ENCODE peak calls at places on chromosomes 4 and X, in ten cellular contexts. B is NT2/D1; N is stimulated activated effector memory CD8-positive, alpha-beta T cell treated with anti-CD3 and anti-CD28 coated beads, Interleukin-12 subunit alpha, Interleukin-12 subunit beta, amount 100 ng/mL, for 72 hours; T is stimulated activated CD8-positive, alpha-beta memory T cell treated with anti-CD3 and anti-CD28 coated beads, Interleukin-4, amount 100 ng/mL, for 24 hours; J is SK-N-SH; E is A172; V is SIG-M5; O is ELR; S is pancreas; Y is NCI-H1694 treated with DMSO at 0.1 percent for 48 hours. R is an unnamed sample.
A peak's percentile ranks its signal among the peaks of the same experiment; 100 is the strongest.

GRCh38 chr4:186570193-186570996 is 15.0 kb upstream of the MTNR1A start:
- DNase-seq in N (no peak), T (no peak), O (peak; percentile 29), B (no peak), Y (no peak), J (no peak), S (peak; percentile 60), E (peak; percentile 23), V (no peak), R (no peak)

GRCh38 chr4:89708903-89709361 is 128.0 kb downstream of the SNCA start:
- DNase-seq in Y (no peak), J (no peak), B (no peak), V (no peak), N (no peak), S (no peak), E (peak; percentile 0), O (no peak), T (no peak), R (no peak)

GRCh38 chr4:124262211-124263179 is 450.0 kb downstream of the ANKRD50 start:
- DNase-seq in E (peak; percentile 60), J (peak; percentile 49), V (peak; percentile 5), B (peak; percentile 43), Y (peak; percentile 22), N (no peak), S (peak; percentile 72), T (no peak), O (peak; percentile 77), R (peak; percentile 0)

GRCh38 chrX:118480172-118480571 is 15.4 kb upstream of the DOCK11 start:
- DNase-seq in T (no peak), N (no peak), V (no peak), B (no peak), O (no peak), E (no peak), S (no peak), J (no peak), Y (no peak), R (no peak)

GRCh38 chrX:154304901-154305300 is 9.3 kb downstream of the TKTL1 start:
- DNase-seq in E (no peak), V (no peak), N (no peak), T (no peak), B (no peak), Y (no peak), O (no peak), J (no peak), S (no peak), R (no peak)

GRCh38 chr4:4981427-4981826 is 37.8 kb downstream of the CYTL1 start:
- DNase-seq in O (no peak), N (no peak), B (no peak), T (no peak), J (no peak), S (no peak), Y (no peak), E (no peak), V (no peak), R (no peak)

GRCh38 chr4:18568600-18568999 is 547.0 kb upstream of the LCORL start:
- DNase-seq in J (no peak), O (no peak), E (no peak), B (peak; percentile 5), V (no peak), N (no peak), S (no peak), Y (peak; percentile 2), T (no peak), R (no peak)

GRCh38 chr4:6765703-6766102 is 16.8 kb upstream of the KIAA0232 start:
- DNase-seq in T (no peak), V (no peak), Y (no peak), O (no peak), E (no peak), B (no peak), S (no peak), J (no peak), N (no peak), R (no peak)

GRCh38 chr4:137664055-137664405 is 131.7 kb upstream of the PCDH18 start:
- DNase-seq in N (no peak), E (peak; percentile 36), T (no peak), O (peak; percentile 60), B (no peak), S (no peak), J (no peak), V (no peak), Y (no peak), R (no peak)

GRCh38 chr4:91092398-91092955 is 965.3 kb downstream of the CCSER1 start:
- DNase-seq in B (no peak), Y (no peak), E (no peak), T (no peak), V (no peak), J (no peak), S (no peak), N (no peak), O (no peak), R (no peak)

GRCh38 chr4:24395937-24396336 is 188.4 kb downstream of the DHX15 start:
- DNase-seq in J (no peak), O (no peak), Y (no peak), B (no peak), T (no peak), E (no peak), N (no peak), S (no peak), V (no peak), R (no peak)

GRCh38 chr4:84529169-84529751 is 30.2 kb upstream of the NKX6-1 start:
- DNase-seq in B (no peak), T (no peak), V (no peak), N (no peak), E (peak; percentile 19), S (no peak), Y (peak; percentile 42), O (peak; percentile 53), J (peak; percentile 11), R (no peak)

GRCh38 chrX:45422216-45422925 is 221.7 kb upstream of the DIPK2B start:
- DNase-seq in S (no peak), E (peak; percentile 8), B (no peak), Y (no peak), N (no peak), T (no peak), J (no peak), V (no peak), O (peak; percentile 32), R (no peak)

GRCh38 chrX:109857898-109858297 is 124.8 kb upstream of the ACSL4 start:
- DNase-seq in V (no peak), S (no peak), O (no peak), B (no peak), N (no peak), T (no peak), Y (no peak), J (no peak), E (no peak), R (no peak)

GRCh38 chrX:134572816-134573682 is 85.2 kb downstream of the PLAC1 start:
- DNase-seq in O (peak; percentile 81), N (no peak), T (no peak), J (no peak), V (no peak), E (peak; percentile 13), Y (no peak), B (no peak), S (no peak), R (no peak)

GRCh38 chr4:14856076-14856926 is 146.0 kb upstream of the CPEB2 start:
- DNase-seq in Y (no peak), S (peak; percentile 43), T (peak; percentile 37), B (no peak), O (peak; percentile 98), N (peak; percentile 28), J (no peak), V (peak; percentile 20), E (peak; percentile 99), R (no peak)

GRCh38 chr4:14792702-14793227 is 209.5 kb upstream of the CPEB2 start:
- DNase-seq in Y (no peak), N (no peak), O (peak; percentile 28), T (no peak), J (no peak), B (no peak), S (no peak), E (peak; percentile 6), V (no peak), R (no peak)

GRCh38 chrX:22220941-22221340 is 51.8 kb upstream of the CBLL2 start:
- DNase-seq in T (no peak), E (peak; percentile 67), S (no peak), O (peak; percentile 95), Y (no peak), V (no peak), J (no peak), B (no peak), N (no peak), R (no peak)

GRCh38 chrX:88325634-88326033 is 421.4 kb upstream of the CPXCR1 start:
- DNase-seq in J (no peak), V (no peak), T (no peak), Y (no peak), E (no peak), O (no peak), B (no peak), S (no peak), N (no peak), R (no peak)

GRCh38 chr4:12723849-12724447 is 760.2 kb downstream of the RAB28 start:
- DNase-seq in N (no peak), E (no peak), O (no peak), S (no peak), T (no peak), V (no peak), J (no peak), B (peak; percentile 36), Y (no peak), R (no peak)

GRCh38 chr4:73998040-73999011 is at the start of gene CXCL5:
- DNase-seq in E (no peak), S (peak; percentile 31), N (no peak), Y (no peak), B (no peak), O (peak; percentile 74), J (no peak), V (no peak), T (no peak), R (no peak)

GRCh38 chr4:77960367-77960766 is 96.8 kb upstream of the FRAS1 start:
- DNase-seq in O (no peak), Y (no peak), B (no peak), E (no peak), S (no peak), T (no peak), N (no peak), V (no peak), J (no peak), R (no peak)

GRCh38 chrX:149568701-149569296 is 18.5 kb downstream of the MAGEA9B start:
- DNase-seq in Y (no peak), J (no peak), V (no peak), S (no peak), T (no peak), B (no peak), N (no peak), O (no peak), E (no peak), R (no peak)

GRCh38 chr4:128301979-128302378 is 14.4 kb upstream of the PGRMC2 start:
- DNase-seq in V (no peak), J (no peak), N (no peak), B (no peak), Y (no peak), S (no peak), T (no peak), E (no peak), O (no peak), R (no peak)

GRCh38 chr4:92654084-92654483 is 350.3 kb downstream of the GRID2 start:
- DNase-seq in O (no peak), S (no peak), E (no peak), Y (no peak), T (no peak), N (no peak), J (no peak), V (no peak), B (no peak), R (no peak)

GRCh38 chr4:69881173-69881773 is 21.3 kb upstream of the SULT1E1 start:
- DNase-seq in O (peak; percentile 30), T (no peak), N (no peak), E (peak; percentile 16), V (no peak), S (peak; percentile 32), Y (peak; percentile 6), B (no peak), J (peak; percentile 10), R (peak; percentile 0)

GRCh38 chrX:38563006-38563405 is 1.7 kb downstream of the TSPAN7 start:
- DNase-seq in S (no peak), B (no peak), Y (no peak), V (no peak), T (no peak), E (no peak), J (peak; percentile 1), N (no peak), O (no peak), R (no peak)

GRCh38 chr4:149113804-149114430 is 671.7 kb upstream of the NR3C2 start:
- DNase-seq in O (peak; percentile 81), E (peak; percentile 84), Y (no peak), B (no peak), T (no peak), S (no peak), N (no peak), J (no peak), V (no peak), R (no peak)

R was measured in activated naive CD4-positive, alpha-beta T cell.